ENCODE peak calls at places on chromosomes 2 and 18, in five cellular contexts. One of them, this sample, is unnamed.

GRCh38 chr2:20179755-20180594 is 45.0 kb downstream of the SDC1 start:
- DNase-seq in IMR-90: no peak
- DNase-seq in neuronal stem cell: no peak
- DNase-seq in H1: no peak
- DNase-seq in mesenchymal stem cell: no peak
- DNase-seq in this sample: peak

GRCh38 chr2:152036611-152037469 is 62.0 kb downstream of the CACNB4 start:
- DNase-seq in IMR-90: peak
- DNase-seq in neuronal stem cell: peak
- DNase-seq in H1: peak
- DNase-seq in mesenchymal stem cell: peak
- DNase-seq in this sample: peak

GRCh38 chr18:24534737-24535136 is 74.3 kb downstream of the HRH4 start:
- DNase-seq in IMR-90: no peak
- DNase-seq in neuronal stem cell: no peak
- DNase-seq in H1: no peak
- DNase-seq in mesenchymal stem cell: no peak
- DNase-seq in this sample: peak

GRCh38 chr2:101619191-101619591 is 78.3 kb upstream of the MAP4K4 start:
- DNase-seq in IMR-90: peak
- DNase-seq in neuronal stem cell: no peak
- DNase-seq in H1: no peak
- DNase-seq in mesenchymal stem cell: no peak
- DNase-seq in this sample: no peak

GRCh38 chr2:43041661-43042360 is 184.6 kb downstream of the ZFP36L2 start:
- DNase-seq in IMR-90: peak
- DNase-seq in neuronal stem cell: peak
- DNase-seq in H1: peak
- DNase-seq in mesenchymal stem cell: peak
- DNase-seq in this sample: peak

GRCh38 chr2:69946351-69947077 is 14.9 kb downstream of the ASPRV1 start:
- DNase-seq in IMR-90: peak
- DNase-seq in neuronal stem cell: no peak
- DNase-seq in H1: no peak
- DNase-seq in mesenchymal stem cell: peak
- DNase-seq in this sample: no peak

GRCh38 chr2:138727956-138728355 is 52.2 kb downstream of the NXPH2 start:
- DNase-seq in IMR-90: no peak
- DNase-seq in neuronal stem cell: no peak
- DNase-seq in H1: no peak
- DNase-seq in mesenchymal stem cell: no peak
- DNase-seq in this sample: peak

GRCh38 chr2:99488587-99488998 is 1.2 kb downstream of the REV1 start:
- DNase-seq in IMR-90: peak
- DNase-seq in neuronal stem cell: no peak
- DNase-seq in H1: no peak
- DNase-seq in mesenchymal stem cell: peak
- DNase-seq in this sample: no peak

GRCh38 chr2:76180676-76181075 is 470.0 kb upstream of the GCFC2 start:
- DNase-seq in IMR-90: no peak
- DNase-seq in neuronal stem cell: no peak
- DNase-seq in H1: no peak
- DNase-seq in mesenchymal stem cell: peak
- DNase-seq in this sample: no peak

GRCh38 chr2:121197369-121198091 is 87.5 kb downstream of the TFCP2L1 start:
- DNase-seq in IMR-90: peak
- DNase-seq in neuronal stem cell: no peak
- DNase-seq in H1: no peak
- DNase-seq in mesenchymal stem cell: peak
- DNase-seq in this sample: no peak

GRCh38 chr18:38940863-38941531 is 1375.4 kb upstream of the CELF4 start:
- DNase-seq in IMR-90: peak
- DNase-seq in neuronal stem cell: no peak
- DNase-seq in H1: no peak
- DNase-seq in mesenchymal stem cell: peak
- DNase-seq in this sample: peak

GRCh38 chr2:23029111-23029510 is 355.9 kb upstream of the KLHL29 start:
- DNase-seq in IMR-90: no peak
- DNase-seq in neuronal stem cell: no peak
- DNase-seq in H1: no peak
- DNase-seq in mesenchymal stem cell: no peak
- DNase-seq in this sample: peak

GRCh38 chr2:219687882-219688559 is 60.6 kb downstream of the SLC4A3 start:
- DNase-seq in IMR-90: no peak
- DNase-seq in neuronal stem cell: no peak
- DNase-seq in H1: no peak
- DNase-seq in mesenchymal stem cell: no peak
- DNase-seq in this sample: peak

GRCh38 chr2:160287476-160287875 is 87.4 kb upstream of the ITGB6 start:
- DNase-seq in IMR-90: peak
- DNase-seq in neuronal stem cell: no peak
- DNase-seq in H1: no peak
- DNase-seq in mesenchymal stem cell: no peak
- DNase-seq in this sample: no peak

GRCh38 chr2:52676056-52676455 is 1091.5 kb upstream of the CHAC2 start:
- DNase-seq in IMR-90: peak
- DNase-seq in neuronal stem cell: no peak
- DNase-seq in H1: no peak
- DNase-seq in mesenchymal stem cell: no peak
- DNase-seq in this sample: no peak

GRCh38 chr2:122868626-122869275 is 1113.3 kb downstream of the TSN start:
- DNase-seq in IMR-90: no peak
- DNase-seq in neuronal stem cell: no peak
- DNase-seq in H1: no peak
- DNase-seq in mesenchymal stem cell: no peak
- DNase-seq in this sample: no peak

GRCh38 chr2:138020432-138020831 is 56.2 kb downstream of the HNMT start:
- DNase-seq in IMR-90: no peak
- DNase-seq in neuronal stem cell: no peak
- DNase-seq in H1: no peak
- DNase-seq in mesenchymal stem cell: no peak
- DNase-seq in this sample: peak

GRCh38 chr2:67652679-67653078 is 255.5 kb downstream of the ETAA1 start:
- DNase-seq in IMR-90: no peak
- DNase-seq in neuronal stem cell: no peak
- DNase-seq in H1: no peak
- DNase-seq in mesenchymal stem cell: no peak
- DNase-seq in this sample: no peak

GRCh38 chr18:34122724-34123334 is 101.9 kb downstream of the NOL4 start:
- DNase-seq in IMR-90: peak
- DNase-seq in neuronal stem cell: peak
- DNase-seq in H1: no peak
- DNase-seq in mesenchymal stem cell: peak
- DNase-seq in this sample: peak

GRCh38 chr2:150619607-150620330 is 132.3 kb upstream of the RND3 start:
- DNase-seq in IMR-90: peak
- DNase-seq in neuronal stem cell: no peak
- DNase-seq in H1: no peak
- DNase-seq in mesenchymal stem cell: peak
- DNase-seq in this sample: peak

GRCh38 chr2:168678153-168678853 is 124.1 kb upstream of the NOSTRIN start:
- DNase-seq in IMR-90: no peak
- DNase-seq in neuronal stem cell: no peak
- DNase-seq in H1: no peak
- DNase-seq in mesenchymal stem cell: no peak
- DNase-seq in this sample: no peak

GRCh38 chr2:3257166-3257565 is 120.5 kb downstream of the EIPR1 start:
- DNase-seq in IMR-90: peak
- DNase-seq in neuronal stem cell: no peak
- DNase-seq in H1: no peak
- DNase-seq in mesenchymal stem cell: peak
- DNase-seq in this sample: peak

GRCh38 chr2:218834685-218835084 is 3.1 kb upstream of the PRKAG3 start:
- DNase-seq in IMR-90: no peak
- DNase-seq in neuronal stem cell: no peak
- DNase-seq in H1: no peak
- DNase-seq in mesenchymal stem cell: no peak
- DNase-seq in this sample: no peak

GRCh38 chr2:28300921-28301341 is 91.7 kb upstream of the FOSL2 start:
- DNase-seq in IMR-90: peak
- DNase-seq in neuronal stem cell: no peak
- DNase-seq in H1: no peak
- DNase-seq in mesenchymal stem cell: peak
- DNase-seq in this sample: no peak

GRCh38 chr2:219459460-219460311 is 25.0 kb downstream of the SPEG start:
- DNase-seq in IMR-90: peak
- DNase-seq in neuronal stem cell: peak
- DNase-seq in H1: no peak
- DNase-seq in mesenchymal stem cell: peak
- DNase-seq in this sample: peak

GRCh38 chr18:7677424-7677823 is 110.3 kb downstream of the PTPRM start:
- DNase-seq in IMR-90: no peak
- DNase-seq in neuronal stem cell: no peak
- DNase-seq in H1: no peak
- DNase-seq in mesenchymal stem cell: no peak
- DNase-seq in this sample: no peak

GRCh38 chr18:58942486-58942885 is 77.8 kb downstream of the ZNF532 start:
- DNase-seq in IMR-90: no peak
- DNase-seq in neuronal stem cell: no peak
- DNase-seq in H1: no peak
- DNase-seq in mesenchymal stem cell: no peak
- DNase-seq in this sample: no peak
- H3K27ac ChIP-seq in IMR-90: no peak
- H3K27ac ChIP-seq in neuronal stem cell: no peak
- H3K27ac ChIP-seq in H1: no peak
- H3K27ac ChIP-seq in mesenchymal stem cell: no peak
- H3K27ac ChIP-seq in this sample: no peak

DNA sequence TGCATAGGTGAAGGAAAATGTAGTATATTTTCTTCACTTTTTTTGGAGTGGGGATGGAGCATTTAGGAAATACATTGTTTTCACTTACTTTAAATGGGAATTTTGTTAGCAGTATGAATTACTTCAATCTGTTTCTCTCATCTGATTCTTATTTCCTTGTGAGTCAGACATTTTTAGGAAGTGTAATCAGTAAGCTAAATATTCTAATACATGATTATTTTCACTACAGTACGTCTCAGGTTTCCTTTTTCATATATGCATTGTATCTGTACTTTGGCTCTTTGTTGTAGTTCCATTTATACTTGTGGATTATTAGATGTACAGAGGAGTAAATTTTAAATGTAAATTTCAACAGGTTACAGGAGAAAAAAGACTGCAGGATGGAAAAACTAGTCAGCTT is 27.9 kb downstream of the GPD2 start:
- DNase-seq in IMR-90: peak
- DNase-seq in neuronal stem cell: no peak
- DNase-seq in H1: no peak
- DNase-seq in mesenchymal stem cell: no peak
- DNase-seq in this sample: no peak
- H3K4me3 ChIP-seq in IMR-90: no peak
- H3K4me3 ChIP-seq in neuronal stem cell: no peak
- H3K4me3 ChIP-seq in H1: no peak
- H3K4me3 ChIP-seq in mesenchymal stem cell: peak
- H3K4me3 ChIP-seq in this sample: no peak

DNA sequence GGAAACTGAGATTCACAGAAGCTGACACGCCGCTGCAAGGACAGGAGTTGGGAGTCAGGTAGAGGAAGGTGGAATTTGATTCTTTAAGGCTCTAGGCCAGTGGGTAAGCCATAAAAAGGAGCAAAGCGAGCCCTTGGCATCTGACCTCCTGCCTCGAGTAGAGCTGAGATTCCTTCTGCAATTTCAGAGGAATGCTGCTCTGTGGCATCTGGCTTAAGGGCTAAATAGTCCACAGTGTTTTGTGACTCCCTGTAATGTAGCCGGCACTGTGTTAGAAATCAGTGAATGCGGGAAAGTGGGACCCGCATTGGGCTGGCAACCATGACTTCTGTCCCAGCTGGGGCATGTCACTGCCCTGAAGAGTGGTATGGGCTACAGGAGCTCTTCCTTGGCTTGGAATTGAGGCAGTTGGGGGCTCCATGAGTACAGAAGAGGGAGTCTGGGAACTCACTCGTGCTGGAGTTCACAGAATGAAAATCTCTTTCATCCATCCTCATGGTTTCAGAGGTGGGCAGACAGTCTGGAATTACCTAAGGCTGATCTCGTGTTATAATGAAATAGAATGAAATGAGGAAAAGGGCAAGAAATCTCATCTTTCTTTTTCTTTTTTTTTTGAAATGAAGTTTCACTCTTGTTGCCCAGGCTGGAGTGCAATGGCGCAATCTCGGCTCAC is 12.7 kb upstream of the MYCN start:
- DNase-seq in IMR-90: no peak
- DNase-seq in neuronal stem cell: no peak
- DNase-seq in H1: no peak
- DNase-seq in mesenchymal stem cell: no peak
- DNase-seq in this sample: peak
- H3K4ac ChIP-seq in IMR-90: no peak
- H3K4ac ChIP-seq in neuronal stem cell: no peak
- H3K4ac ChIP-seq in H1: no peak
- H3K4ac ChIP-seq in mesenchymal stem cell: no peak
- H3K4ac ChIP-seq in this sample: no peak

GRCh38 chr2:217774232-217774631 is 228.6 kb downstream of the TNS1 start:
- DNase-seq in IMR-90: no peak
- DNase-seq in neuronal stem cell: no peak
- DNase-seq in H1: no peak
- DNase-seq in mesenchymal stem cell: no peak
- DNase-seq in this sample: no peak
- H3K27ac ChIP-seq in IMR-90: no peak
- H3K27ac ChIP-seq in neuronal stem cell: no peak
- H3K27ac ChIP-seq in H1: no peak
- H3K27ac ChIP-seq in mesenchymal stem cell: no peak
- H3K27ac ChIP-seq in this sample: no peak

GRCh38 chr2:113895819-113896563 is 6.1 kb downstream of the ACTR3 start:
- DNase-seq in IMR-90: no peak
- DNase-seq in neuronal stem cell: no peak
- DNase-seq in H1: no peak
- DNase-seq in mesenchymal stem cell: no peak
- DNase-seq in this sample: no peak

GRCh38 chr2:113894156-113894743 is 4.4 kb downstream of the ACTR3 start:
- DNase-seq in IMR-90: peak
- DNase-seq in neuronal stem cell: no peak
- DNase-seq in H1: no peak
- DNase-seq in mesenchymal stem cell: peak
- DNase-seq in this sample: peak

GRCh38 chr2:113896791-113897190 is 6.9 kb downstream of the ACTR3 start:
- DNase-seq in IMR-90: peak
- DNase-seq in neuronal stem cell: no peak
- DNase-seq in H1: no peak
- DNase-seq in mesenchymal stem cell: no peak
- DNase-seq in this sample: no peak

GRCh38 chr2:113892004-113892740 is 2.3 kb downstream of the ACTR3 start:
- DNase-seq in IMR-90: no peak
- DNase-seq in neuronal stem cell: no peak
- DNase-seq in H1: no peak
- DNase-seq in mesenchymal stem cell: no peak
- DNase-seq in this sample: peak

DNA sequence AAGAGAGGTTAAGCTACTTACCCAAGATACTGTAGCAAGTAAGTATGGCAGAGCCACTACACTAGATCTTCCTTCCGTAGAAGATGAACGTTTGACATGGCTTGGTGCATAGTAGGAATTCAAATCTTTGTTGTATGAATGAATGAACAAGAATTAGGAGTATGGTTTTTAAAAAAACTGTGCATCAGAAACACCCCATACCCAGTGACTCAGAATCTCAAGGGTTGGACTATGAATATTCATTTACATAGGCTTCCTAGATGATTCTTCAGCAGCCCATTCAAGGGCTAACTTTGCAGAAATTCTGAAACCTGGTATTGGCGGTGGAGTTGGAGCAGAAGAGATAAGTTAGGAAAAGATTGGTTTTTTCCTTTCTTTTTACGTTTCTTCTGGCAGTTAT is 5.4 kb downstream of the ACTR3 start:
- DNase-seq in IMR-90: no peak
- DNase-seq in neuronal stem cell: no peak
- DNase-seq in H1: no peak
- DNase-seq in mesenchymal stem cell: no peak
- DNase-seq in this sample: no peak
- H3K4me3 ChIP-seq in IMR-90: no peak
- H3K4me3 ChIP-seq in neuronal stem cell: no peak
- H3K4me3 ChIP-seq in H1: no peak
- H3K4me3 ChIP-seq in mesenchymal stem cell: peak
- H3K4me3 ChIP-seq in this sample: no peak

This sample was measured in mesendoderm.